ENCODE peak calls at places on chromosome 4, in eight cellular contexts. One of them, this sample, is unnamed.

GRCh38 chr4:86302242-86302641 is 57.6 kb downstream of the MAPK10 start:
- DNase-seq in WERI-Rb-1: no peak
- DNase-seq in GM23248: peak; percentile 10
- DNase-seq in AG04450: no peak
- DNase-seq in left lung: no peak
- DNase-seq in lower lobe of right lung: no peak
- DNase-seq in tibial artery: no peak
- DNase-seq in neural progenitor cell: peak; percentile 79
- DNase-seq in this sample: peak; percentile 42

GRCh38 chr4:44447563-44448504 is 775 bp downstream of the KCTD8 start:
- DNase-seq in WERI-Rb-1: peak; percentile 70
- DNase-seq in GM23248: peak; percentile 14
- DNase-seq in AG04450: no peak
- DNase-seq in left lung: peak; percentile 77
- DNase-seq in lower lobe of right lung: peak; percentile 43
- DNase-seq in tibial artery: peak; percentile 66
- DNase-seq in neural progenitor cell: peak; percentile 74
- DNase-seq in this sample: peak; percentile 78

GRCh38 chr4:33883111-33883510 is 2361.2 kb downstream of the ARAP2 start:
- DNase-seq in WERI-Rb-1: no peak
- DNase-seq in GM23248: peak; percentile 3
- DNase-seq in AG04450: no peak
- DNase-seq in left lung: no peak
- DNase-seq in lower lobe of right lung: no peak
- DNase-seq in tibial artery: no peak
- DNase-seq in neural progenitor cell: no peak
- DNase-seq in this sample: no peak

GRCh38 chr4:66974665-66975064 is 570.6 kb downstream of the CENPC start:
- DNase-seq in WERI-Rb-1: no peak
- DNase-seq in GM23248: no peak
- DNase-seq in AG04450: no peak
- DNase-seq in left lung: no peak
- DNase-seq in lower lobe of right lung: no peak
- DNase-seq in tibial artery: no peak
- DNase-seq in neural progenitor cell: no peak
- DNase-seq in this sample: no peak

GRCh38 chr4:42404001-42404400 is 6.7 kb downstream of the SHISA3 start:
- DNase-seq in WERI-Rb-1: no peak
- DNase-seq in GM23248: no peak
- DNase-seq in AG04450: no peak
- DNase-seq in left lung: no peak
- DNase-seq in lower lobe of right lung: no peak
- DNase-seq in tibial artery: no peak
- DNase-seq in neural progenitor cell: peak; percentile 38
- DNase-seq in this sample: no peak

GRCh38 chr4:73453701-73454005 is 17.6 kb downstream of the AFP start:
- DNase-seq in WERI-Rb-1: no peak
- DNase-seq in GM23248: no peak
- DNase-seq in AG04450: no peak
- DNase-seq in left lung: no peak
- DNase-seq in lower lobe of right lung: no peak
- DNase-seq in tibial artery: no peak
- DNase-seq in neural progenitor cell: no peak
- DNase-seq in this sample: no peak

GRCh38 chr4:86935499-86935832 is 655 bp downstream of the AFF1 start:
- DNase-seq in WERI-Rb-1: no peak
- DNase-seq in GM23248: no peak
- DNase-seq in AG04450: no peak
- DNase-seq in left lung: no peak
- DNase-seq in lower lobe of right lung: no peak
- DNase-seq in tibial artery: peak; percentile 80
- DNase-seq in neural progenitor cell: no peak
- DNase-seq in this sample: no peak

GRCh38 chr4:139555705-139556070 is 331 bp downstream of the SETD7 start:
- DNase-seq in WERI-Rb-1: no peak
- DNase-seq in GM23248: peak; percentile 78
- DNase-seq in AG04450: no peak
- DNase-seq in left lung: no peak
- DNase-seq in lower lobe of right lung: peak; percentile 76
- DNase-seq in tibial artery: peak; percentile 81
- DNase-seq in neural progenitor cell: no peak
- DNase-seq in this sample: peak; percentile 88

GRCh38 chr4:108651068-108651794 is 832 bp downstream of the OSTC start:
- DNase-seq in WERI-Rb-1: no peak
- DNase-seq in GM23248: peak; percentile 93
- DNase-seq in AG04450: peak; percentile 23
- DNase-seq in left lung: no peak
- DNase-seq in lower lobe of right lung: no peak
- DNase-seq in tibial artery: no peak
- DNase-seq in neural progenitor cell: peak; percentile 27
- DNase-seq in this sample: no peak

GRCh38 chr4:98994474-98995182 is 893 bp upstream of the METAP1 start:
- DNase-seq in WERI-Rb-1: no peak
- DNase-seq in GM23248: peak; percentile 55
- DNase-seq in AG04450: no peak
- DNase-seq in left lung: no peak
- DNase-seq in lower lobe of right lung: no peak
- DNase-seq in tibial artery: no peak
- DNase-seq in neural progenitor cell: peak; percentile 35
- DNase-seq in this sample: no peak

GRCh38 chr4:185822791-185823190 is 10.8 kb upstream of the SORBS2 start:
- DNase-seq in WERI-Rb-1: no peak
- DNase-seq in GM23248: no peak
- DNase-seq in AG04450: no peak
- DNase-seq in left lung: no peak
- DNase-seq in lower lobe of right lung: no peak
- DNase-seq in tibial artery: no peak
- DNase-seq in neural progenitor cell: no peak
- DNase-seq in this sample: no peak

GRCh38 chr4:6279582-6280289 is 10.1 kb downstream of the WFS1 start:
- DNase-seq in WERI-Rb-1: no peak
- DNase-seq in GM23248: no peak
- DNase-seq in AG04450: no peak
- DNase-seq in left lung: peak; percentile 62
- DNase-seq in lower lobe of right lung: no peak
- DNase-seq in tibial artery: peak; percentile 51
- DNase-seq in neural progenitor cell: no peak
- DNase-seq in this sample: no peak

GRCh38 chr4:6278801-6279197 is 9.1 kb downstream of the WFS1 start:
- DNase-seq in WERI-Rb-1: no peak
- DNase-seq in GM23248: no peak
- DNase-seq in AG04450: no peak
- DNase-seq in left lung: peak; percentile 66
- DNase-seq in lower lobe of right lung: no peak
- DNase-seq in tibial artery: no peak
- DNase-seq in neural progenitor cell: no peak
- DNase-seq in this sample: no peak

GRCh38 chr4:6275898-6276563 is 6.4 kb downstream of the WFS1 start:
- DNase-seq in WERI-Rb-1: no peak
- DNase-seq in GM23248: no peak
- DNase-seq in AG04450: no peak
- DNase-seq in left lung: peak; percentile 70
- DNase-seq in lower lobe of right lung: no peak
- DNase-seq in tibial artery: no peak
- DNase-seq in neural progenitor cell: no peak
- DNase-seq in this sample: no peak

GRCh38 chr4:6277139-6277802 is 7.6 kb downstream of the WFS1 start:
- DNase-seq in WERI-Rb-1: no peak
- DNase-seq in GM23248: no peak
- DNase-seq in AG04450: no peak
- DNase-seq in left lung: peak; percentile 72
- DNase-seq in lower lobe of right lung: no peak
- DNase-seq in tibial artery: no peak
- DNase-seq in neural progenitor cell: no peak
- DNase-seq in this sample: no peak

DNA sequence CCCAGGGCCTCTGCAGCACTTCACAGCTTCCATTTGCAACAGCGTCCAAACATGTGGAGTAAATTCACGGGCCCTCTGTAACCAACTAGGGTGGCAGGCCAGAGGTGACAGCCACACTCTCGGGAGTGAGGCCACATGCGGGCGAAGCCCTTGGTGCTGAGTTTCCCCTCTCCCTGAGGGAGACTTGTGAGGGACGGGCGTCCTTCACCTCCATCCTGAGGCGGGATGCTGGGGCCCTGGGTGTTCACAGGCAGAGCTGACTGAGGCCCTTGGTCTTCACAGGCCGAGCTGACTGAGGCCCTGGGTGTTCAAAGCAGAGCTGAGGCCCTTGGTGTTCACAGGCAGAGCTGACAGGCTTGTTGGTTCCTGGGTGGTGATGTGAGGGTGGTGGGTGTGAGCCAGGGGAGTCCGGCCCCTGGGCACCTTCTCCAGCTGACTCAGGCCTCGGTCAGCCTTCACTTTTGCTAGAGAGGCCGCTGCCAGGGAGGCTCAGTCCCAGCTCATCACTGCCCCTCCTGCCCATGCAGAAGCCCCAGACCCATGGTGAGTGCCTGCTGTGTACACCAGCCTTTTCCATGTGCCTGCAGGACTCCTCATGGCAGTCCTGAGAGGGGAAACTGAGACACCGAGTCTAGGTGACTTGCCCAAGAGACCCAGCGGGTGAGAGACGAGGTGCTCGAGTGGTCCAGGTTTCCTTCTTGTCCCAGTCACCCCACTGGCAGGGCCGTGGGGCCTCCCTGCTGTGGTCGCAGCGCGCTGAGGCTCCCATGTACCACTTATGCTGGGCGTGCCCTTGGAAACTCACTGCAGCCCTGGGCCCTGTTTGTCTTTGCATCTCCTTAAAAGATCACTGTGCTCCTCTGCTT is 8.5 kb downstream of the WFS1 start:
- DNase-seq in WERI-Rb-1: no peak
- DNase-seq in GM23248: no peak
- DNase-seq in AG04450: no peak
- DNase-seq in left lung: peak; percentile 68
- DNase-seq in lower lobe of right lung: no peak
- DNase-seq in tibial artery: no peak
- DNase-seq in neural progenitor cell: no peak
- DNase-seq in this sample: no peak
- H3K9me3 ChIP-seq in WERI-Rb-1: no peaks in the 10 kb centered on the region
- H3K9me3 ChIP-seq in GM23248: no peaks in the 10 kb centered on the region
- H3K9me3 ChIP-seq in AG04450: no peaks in the 10 kb centered on the region
- H3K9me3 ChIP-seq in left lung: no peaks in the 10 kb centered on the region
- H3K9me3 ChIP-seq in lower lobe of right lung: no peaks in the 10 kb centered on the region
- H3K9me3 ChIP-seq in tibial artery: no peaks in the 10 kb centered on the region
- H3K9me3 ChIP-seq in neural progenitor cell: no peaks in the 10 kb centered on the region
- H3K9me3 ChIP-seq in this sample: no peaks in the 10 kb centered on the region

DNA sequence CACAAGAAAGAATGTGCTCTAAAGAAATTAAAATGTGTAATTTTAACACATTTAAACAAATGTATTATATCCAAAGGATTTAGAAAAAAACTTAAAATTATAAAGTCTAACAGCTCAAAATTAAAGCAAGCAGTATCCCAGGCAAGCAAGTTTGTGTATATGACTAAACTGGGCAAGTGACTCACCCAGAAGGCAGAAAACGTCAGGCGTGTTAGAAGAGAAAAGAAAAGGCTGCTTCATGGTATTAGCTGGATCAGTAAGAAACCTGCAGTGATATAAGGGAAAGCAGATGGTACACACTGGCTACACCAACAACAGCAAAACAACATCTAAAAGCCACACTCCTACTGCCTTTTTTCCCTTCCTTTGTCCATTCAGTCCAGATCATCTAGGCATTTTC is 250.6 kb upstream of the NDST3 start:
- DNase-seq in WERI-Rb-1: no peak
- DNase-seq in GM23248: peak; percentile 0
- DNase-seq in AG04450: peak; percentile 16
- DNase-seq in left lung: no peak
- DNase-seq in lower lobe of right lung: no peak
- DNase-seq in tibial artery: no peak
- DNase-seq in neural progenitor cell: no peak
- DNase-seq in this sample: no peak
- H3K27ac ChIP-seq in WERI-Rb-1: no peak overlapping the region
- H3K27ac ChIP-seq in GM23248: no peak overlapping the region
- H3K27ac ChIP-seq in AG04450: no peak overlapping the region
- H3K27ac ChIP-seq in left lung: no peak overlapping the region
- H3K27ac ChIP-seq in lower lobe of right lung: no peak overlapping the region
- H3K27ac ChIP-seq in tibial artery: no peak overlapping the region
- H3K27ac ChIP-seq in neural progenitor cell: no peak overlapping the region
- H3K27ac ChIP-seq in this sample: no peak overlapping the region

DNA sequence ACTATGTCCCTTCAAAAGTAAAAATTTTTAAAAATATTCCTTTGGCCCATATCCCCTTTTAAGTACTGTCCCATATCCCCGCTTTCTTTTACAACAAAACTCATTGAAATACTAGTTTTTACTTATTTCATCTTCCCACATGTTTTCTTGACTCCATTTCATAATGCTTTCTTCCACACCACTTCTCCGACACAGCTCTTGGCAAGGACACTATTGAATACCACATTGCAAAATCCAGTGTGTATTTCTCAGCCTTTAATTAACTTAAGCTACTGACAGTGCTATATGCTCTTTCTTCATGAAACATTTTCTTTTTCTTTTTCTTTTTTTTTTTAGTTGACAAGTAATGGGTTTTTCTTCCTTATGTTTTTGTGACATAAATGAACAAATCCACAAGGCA is 28.8 kb downstream of the PRDM8 start:
- DNase-seq in WERI-Rb-1: no peak
- DNase-seq in GM23248: peak; percentile 71
- DNase-seq in AG04450: no peak
- DNase-seq in left lung: no peak
- DNase-seq in lower lobe of right lung: no peak
- DNase-seq in tibial artery: no peak
- DNase-seq in neural progenitor cell: no peak
- DNase-seq in this sample: no peak
- H3K27me3 ChIP-seq in WERI-Rb-1: no peaks in the 10 kb centered on the region
- H3K27me3 ChIP-seq in GM23248: no peaks in the 10 kb centered on the region
- H3K27me3 ChIP-seq in AG04450: no peaks in the 10 kb centered on the region
- H3K27me3 ChIP-seq in left lung: peaks cover 14% of the 10 kb centered on the region
- H3K27me3 ChIP-seq in lower lobe of right lung: peaks cover 7% of the 10 kb centered on the region
- H3K27me3 ChIP-seq in tibial artery: no peaks in the 10 kb centered on the region
- H3K27me3 ChIP-seq in neural progenitor cell: peaks cover 99% of the 10 kb centered on the region
- H3K27me3 ChIP-seq in this sample: peaks cover 2% of the 10 kb centered on the region

GRCh38 chr4:92251711-92252110 is 52.1 kb upstream of the GRID2 start:
- DNase-seq in WERI-Rb-1: no peak
- DNase-seq in GM23248: no peak
- DNase-seq in AG04450: no peak
- DNase-seq in left lung: no peak
- DNase-seq in lower lobe of right lung: no peak
- DNase-seq in tibial artery: no peak
- DNase-seq in neural progenitor cell: no peak
- DNase-seq in this sample: no peak

GRCh38 chr4:92254767-92255442 is 48.9 kb upstream of the GRID2 start:
- DNase-seq in WERI-Rb-1: no peak
- DNase-seq in GM23248: no peak
- DNase-seq in AG04450: no peak
- DNase-seq in left lung: no peak
- DNase-seq in lower lobe of right lung: no peak
- DNase-seq in tibial artery: no peak
- DNase-seq in neural progenitor cell: no peak
- DNase-seq in this sample: no peak

GRCh38 chr4:92253986-92254671 is 49.6 kb upstream of the GRID2 start:
- DNase-seq in WERI-Rb-1: no peak
- DNase-seq in GM23248: no peak
- DNase-seq in AG04450: no peak
- DNase-seq in left lung: no peak
- DNase-seq in lower lobe of right lung: no peak
- DNase-seq in tibial artery: no peak
- DNase-seq in neural progenitor cell: no peak
- DNase-seq in this sample: no peak

GRCh38 chr4:92253550-92253949 is 50.2 kb upstream of the GRID2 start:
- DNase-seq in WERI-Rb-1: no peak
- DNase-seq in GM23248: no peak
- DNase-seq in AG04450: no peak
- DNase-seq in left lung: no peak
- DNase-seq in lower lobe of right lung: no peak
- DNase-seq in tibial artery: no peak
- DNase-seq in neural progenitor cell: no peak
- DNase-seq in this sample: no peak

GRCh38 chr4:92252846-92253245 is 50.9 kb upstream of the GRID2 start:
- DNase-seq in WERI-Rb-1: no peak
- DNase-seq in GM23248: no peak
- DNase-seq in AG04450: no peak
- DNase-seq in left lung: no peak
- DNase-seq in lower lobe of right lung: no peak
- DNase-seq in tibial artery: no peak
- DNase-seq in neural progenitor cell: no peak
- DNase-seq in this sample: no peak
- H3K9me3 ChIP-seq in WERI-Rb-1: peaks cover 17% of the 10 kb centered on the region
- H3K9me3 ChIP-seq in GM23248: no peaks in the 10 kb centered on the region
- H3K9me3 ChIP-seq in AG04450: peaks cover 4% of the 10 kb centered on the region
- H3K9me3 ChIP-seq in left lung: peaks cover 41% of the 10 kb centered on the region
- H3K9me3 ChIP-seq in lower lobe of right lung: no peaks in the 10 kb centered on the region
- H3K9me3 ChIP-seq in tibial artery: peaks cover 12% of the 10 kb centered on the region
- H3K9me3 ChIP-seq in neural progenitor cell: no peaks in the 10 kb centered on the region
- H3K9me3 ChIP-seq in this sample: peaks cover 8% of the 10 kb centered on the region